ENCODE peak calls at places on chromosome X, in seven cellular contexts. Y is body of pancreas; V is HepG2; B is naive thymus-derived CD8-positive, alpha-beta T cell; I is GM10248; S is nephron progenitor cell; W is CD8-positive, alpha-beta T cell. Z is an unnamed sample.

GRCh38 chrX:49203536-49203935 is 3.5 kb upstream of the SYP start:
- DNase-seq in I (no peak), V (no peak), W (no peak), S (no peak), Y (no peak), B (no peak), Z (no peak)

GRCh38 chrX:99301990-99302389 is 1108.1 kb downstream of the PCDH19 start:
- DNase-seq in W (no peak), Y (no peak), S (no peak), V (peak), B (no peak), I (no peak), Z (no peak)

GRCh38 chrX:20372533-20372932 is 105.8 kb upstream of the RPS6KA3 start:
- DNase-seq in I (no peak), V (no peak), B (no peak), Y (no peak), S (no peak), W (no peak), Z (no peak)

GRCh38 chrX:23276475-23276874 is 58.2 kb upstream of the PTCHD1 start:
- DNase-seq in Y (no peak), I (no peak), V (no peak), S (no peak), W (no peak), B (no peak), Z (no peak)

GRCh38 chrX:133045986-133046385 is 50.9 kb downstream of the USP26 start:
- DNase-seq in W (no peak), B (no peak), V (peak), I (no peak), Y (peak), S (no peak), Z (no peak)

GRCh38 chrX:17591741-17592110 is 145.6 kb upstream of the SCML1 start:
- DNase-seq in S (no peak), W (no peak), Y (no peak), I (no peak), B (no peak), V (no peak), Z (no peak)

GRCh38 chrX:94492541-94492940 is 818.5 kb downstream of the FAM133A start:
- DNase-seq in S (no peak), I (no peak), W (no peak), B (no peak), Y (peak), V (no peak), Z (no peak)

GRCh38 chrX:29826651-29827206 is 388.6 kb upstream of the MAGEB2 start:
- DNase-seq in S (no peak), Y (no peak), I (no peak), W (no peak), V (no peak), B (no peak), Z (no peak)

GRCh38 chrX:107450823-107451509 is 1.5 kb downstream of the FRMPD3 start:
- DNase-seq in V (no peak), B (no peak), Y (no peak), S (peak), I (no peak), W (no peak), Z (no peak)

Z was measured in naive thymus-derived CD4-positive, alpha-beta T cell.